ENCODE peak calls at places on chromosome 2, in six cellular contexts. T is psoas muscle, W is adipocyte, C is IMR-90, L is suprapubic skin, H is Peyer's patch. S is an unnamed sample.

GRCh38 chr2:189467160-189467559 is 25.9 kb downstream of the WDR75 start:
- DNase-seq in L (no peak), T (no peak), W (no peak), H (no peak), C (no peak), S (no peak)

GRCh38 chr2:9071032-9071431 is 67.5 kb upstream of the MBOAT2 start:
- DNase-seq in L (no peak), W (no peak), H (peak; percentile 56), C (peak; percentile 89), T (no peak), S (no peak)

GRCh38 chr2:3483986-3484960 is 35.1 kb downstream of the ADI1 start:
- DNase-seq in H (peak; percentile 43), T (no peak), W (no peak), C (no peak), L (peak; percentile 65), S (no peak)

GRCh38 chr2:126798276-126799140 is 100.2 kb upstream of the TEX51 start:
- DNase-seq in C (no peak), T (no peak), W (no peak), H (no peak), L (peak; percentile 8), S (no peak)

GRCh38 chr2:42448163-42448562 is 45.6 kb downstream of the KCNG3 start:
- DNase-seq in W (no peak), T (no peak), C (no peak), H (no peak), L (no peak), S (no peak)

GRCh38 chr2:28636491-28636890 is 115.1 kb upstream of the PPP1CB start:
- DNase-seq in W (no peak), T (no peak), L (no peak), H (no peak), C (no peak), S (no peak)

GRCh38 chr2:29016500-29016899 is 35.4 kb downstream of the TOGARAM2 start:
- DNase-seq in W (no peak), T (peak; percentile 47), L (no peak), H (no peak), C (no peak), S (no peak)

GRCh38 chr2:200913654-200914053 is 24.5 kb downstream of the NIF3L1 start:
- DNase-seq in T (no peak), C (peak; percentile 76), L (no peak), H (no peak), W (peak; percentile 65), S (no peak)

GRCh38 chr2:134351899-134352298 is 98.0 kb downstream of the MGAT5 start:
- DNase-seq in T (no peak), H (no peak), L (no peak), W (no peak), C (no peak), S (no peak)

GRCh38 chr2:7915302-7916200 is 766.3 kb upstream of the ID2 start:
- DNase-seq in W (peak; percentile 60), C (peak; percentile 9), L (no peak), T (no peak), H (no peak), S (no peak)

GRCh38 chr2:158460632-158461297 is 4.0 kb downstream of the PKP4 start:
- DNase-seq in T (no peak), C (no peak), H (no peak), L (no peak), W (peak; percentile 8), S (no peak)

GRCh38 chr2:220579452-220579851 is 952.0 kb downstream of the SLC4A3 start:
- DNase-seq in W (no peak), C (no peak), T (no peak), L (no peak), H (no peak), S (no peak)

GRCh38 chr2:22281033-22281432 is 1103.9 kb upstream of the KLHL29 start:
- DNase-seq in T (no peak), C (peak; percentile 91), H (no peak), L (no peak), W (peak; percentile 1), S (no peak)

GRCh38 chr2:191001624-191002023 is 12.3 kb downstream of the STAT1 start:
- DNase-seq in H (no peak), C (no peak), W (no peak), L (no peak), T (no peak), S (no peak)

GRCh38 chr2:219245148-219245898 is at the start of the genes GLB1L and STK16:
- DNase-seq in H (peak; percentile 96), T (peak; percentile 96), W (peak; percentile 97), C (peak; percentile 92), L (peak; percentile 97), S (peak; percentile 78)

GRCh38 chr2:100137877-100138570 is 4.4 kb downstream of the AFF3 start:
- DNase-seq in C (no peak), L (no peak), H (no peak), W (no peak), T (no peak), S (no peak)

GRCh38 chr2:6656633-6657032 is 209.1 kb downstream of the CMPK2 start:
- DNase-seq in W (no peak), H (no peak), L (no peak), C (no peak), T (no peak), S (no peak)

GRCh38 chr2:10919776-10920606 is 8.3 kb downstream of the KCNF1 start:
- DNase-seq in W (no peak), H (no peak), C (no peak), T (no peak), L (peak; percentile 67), S (no peak)

GRCh38 chr2:193505620-193506019 is 1310.9 kb upstream of the TMEFF2 start:
- DNase-seq in H (no peak), T (no peak), W (no peak), L (no peak), C (no peak), S (no peak)

GRCh38 chr2:102796337-102796736 is 34.5 kb downstream of the TMEM182 start:
- DNase-seq in T (no peak), L (no peak), W (no peak), C (no peak), H (no peak), S (no peak)

GRCh38 chr2:98787700-98788099 is 56.8 kb upstream of the MGAT4A start:
- DNase-seq in W (no peak), T (no peak), H (no peak), C (no peak), L (no peak), S (no peak)

GRCh38 chr2:11692966-11693521 is 23.0 kb upstream of the NTSR2 start:
- DNase-seq in W (peak; percentile 90), L (no peak), T (peak; percentile 47), C (peak; percentile 51), H (peak; percentile 58), S (peak; percentile 48)

GRCh38 chr2:105796131-105796638 is 51.5 kb downstream of the NCK2 start:
- DNase-seq in H (no peak), C (no peak), T (no peak), L (no peak), W (no peak), S (peak; percentile 47)

GRCh38 chr2:101386599-101387150 is 628 bp downstream of the CREG2 start:
- DNase-seq in W (no peak), L (peak; percentile 69), T (no peak), C (no peak), H (no peak), S (no peak)

GRCh38 chr2:57107353-57107752 is 923.6 kb downstream of the CCDC85A start:
- DNase-seq in L (no peak), C (no peak), H (no peak), T (no peak), W (no peak), S (no peak)

GRCh38 chr2:41116106-41116797 is 664.4 kb upstream of the SLC8A1 start:
- DNase-seq in W (no peak), L (no peak), T (no peak), C (no peak), H (no peak), S (no peak)

GRCh38 chr2:152047826-152048476 is 50.9 kb downstream of the CACNB4 start:
- DNase-seq in T (no peak), L (no peak), C (no peak), W (no peak), H (no peak), S (no peak)

GRCh38 chr2:150549381-150549780 is 61.9 kb upstream of the RND3 start:
- DNase-seq in T (no peak), W (no peak), L (no peak), C (no peak), H (no peak), S (no peak)

GRCh38 chr2:218961229-218961628 is 1.8 kb downstream of the CDK5R2 start:
- DNase-seq in W (no peak), C (no peak), H (no peak), T (no peak), L (no peak), S (no peak)

GRCh38 chr2:130245976-130246375 is 47.7 kb upstream of the TUBA3E start:
- DNase-seq in C (no peak), H (no peak), W (no peak), T (no peak), L (no peak), S (no peak)

DNA sequence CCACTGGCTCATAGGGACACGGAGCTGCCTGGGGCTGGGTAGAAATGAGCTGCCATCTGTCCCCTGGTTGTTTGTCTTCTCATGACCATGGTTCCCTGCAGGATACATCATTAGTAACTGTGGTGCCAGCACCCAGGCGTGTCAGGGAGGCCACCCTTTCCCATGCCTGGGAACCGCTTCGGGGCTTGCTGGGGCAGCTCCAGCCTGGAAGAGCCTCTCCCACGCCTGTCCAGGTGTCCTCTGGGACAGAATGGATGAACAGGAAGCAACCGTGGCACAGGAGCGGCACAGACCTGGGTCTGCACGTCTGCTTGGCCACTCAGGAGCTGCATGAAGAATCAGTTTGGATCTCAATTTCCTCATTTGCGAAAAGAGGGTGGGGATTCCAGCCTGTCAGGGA is 34.8 kb downstream of the SDC1 start:
- DNase-seq in C (no peak), L (no peak), H (no peak), T (no peak), W (no peak), S (no peak)
- H3K4me3 ChIP-seq in C (no peak overlapping the region), L (no peak overlapping the region), H (no peak overlapping the region), T (no peak overlapping the region), W (no peak overlapping the region), S (no peak overlapping the region)

DNA sequence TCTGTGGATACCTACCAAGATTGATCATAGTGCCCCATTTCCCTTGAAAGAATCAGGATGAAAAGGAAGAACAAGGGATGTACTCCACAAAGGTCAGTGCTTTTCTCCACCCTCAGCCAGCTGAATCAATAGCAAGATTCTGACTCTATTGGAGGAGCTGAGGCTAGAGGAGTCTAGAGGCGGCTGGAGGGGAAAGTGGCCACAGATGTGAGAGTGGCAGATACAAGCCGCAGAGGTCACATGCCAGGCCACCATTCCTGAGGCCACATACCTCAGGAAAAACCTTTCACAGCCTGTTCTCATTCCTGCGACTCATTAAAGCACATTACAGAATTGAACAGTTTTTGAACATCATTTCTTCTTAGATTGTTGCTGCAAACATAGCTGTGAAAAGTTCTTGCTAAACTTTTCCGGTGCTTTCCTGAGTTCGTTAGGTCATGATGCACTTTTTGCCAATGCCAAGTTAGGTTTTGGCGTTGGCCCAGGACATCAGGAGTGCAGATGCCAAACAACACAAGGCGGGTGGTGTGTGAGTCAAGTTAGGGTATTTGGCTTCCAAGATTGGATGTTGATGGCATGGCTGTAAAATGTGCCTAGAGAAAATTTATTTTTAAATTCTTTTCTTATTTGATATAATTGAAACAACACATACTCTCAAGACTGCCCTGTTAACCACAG is 160.7 kb upstream of the SP5 start:
- DNase-seq in T (peak; percentile 18), W (peak; percentile 63), L (peak; percentile 78), C (no peak), H (no peak), S (no peak)
- H3K4me1 ChIP-seq in T (no peaks in the 10 kb centered on the region), W (peaks cover 13% of the 10 kb centered on the region), L (peaks cover 16% of the 10 kb centered on the region), C (no peaks in the 10 kb centered on the region), H (no peaks in the 10 kb centered on the region), S (no peaks in the 10 kb centered on the region)

GRCh38 chr2:173374634-173375033 is 20.0 kb downstream of the CDCA7 start:
- DNase-seq in H (no peak), T (no peak), C (no peak), L (no peak), W (no peak), S (no peak)
- H3K27me3 ChIP-seq in H (no peaks in the 10 kb centered on the region), T (no peaks in the 10 kb centered on the region), C (no peaks in the 10 kb centered on the region), L (no peaks in the 10 kb centered on the region), W (no peaks in the 10 kb centered on the region), S (no peaks in the 10 kb centered on the region)

GRCh38 chr2:175568109-175568730 is 386.7 kb upstream of the ATP5MC3 start:
- DNase-seq in W (no peak), T (no peak), H (no peak), C (no peak), L (no peak), S (no peak)
- H3K4me3 ChIP-seq in W (no peak overlapping the region), T (no peak overlapping the region), H (no peak overlapping the region), C (no peak overlapping the region), L (no peak overlapping the region), S (no peak overlapping the region)